ENCODE peak calls at places on chromosomes 5 and 9, in seven cellular contexts. One of them, this sample, is unnamed. For H3K4me1 and H3K27me3, the result is how much of the 10 kb centered on the place peaks cover.

GRCh38 chr5:72325566-72326297 is 5.6 kb downstream of the PTCD2 start:
- DNase-seq in left lung: no peak
- DNase-seq in H9: no peak
- DNase-seq in HepG2: no peak
- DNase-seq in cardiac muscle cell: no peak
- DNase-seq in Peyer's patch: no peak
- DNase-seq in spleen: no peak
- DNase-seq in this sample: no peak

GRCh38 chr9:34675048-34675714 is 12.7 kb upstream of the CCL27 start:
- DNase-seq in left lung: peak
- DNase-seq in H9: peak
- DNase-seq in HepG2: peak
- DNase-seq in cardiac muscle cell: peak
- DNase-seq in Peyer's patch: peak
- DNase-seq in spleen: peak
- DNase-seq in this sample: no peak

GRCh38 chr5:132464155-132464939 is 26.2 kb downstream of the IRF1 start:
- DNase-seq in left lung: peak
- DNase-seq in H9: no peak
- DNase-seq in HepG2: no peak
- DNase-seq in cardiac muscle cell: no peak
- DNase-seq in Peyer's patch: peak
- DNase-seq in spleen: peak
- DNase-seq in this sample: peak

GRCh38 chr9:120214331-120214730 is 365.6 kb downstream of the CDK5RAP2 start:
- DNase-seq in left lung: no peak
- DNase-seq in H9: no peak
- DNase-seq in HepG2: no peak
- DNase-seq in cardiac muscle cell: no peak
- DNase-seq in Peyer's patch: no peak
- DNase-seq in spleen: no peak
- DNase-seq in this sample: no peak

GRCh38 chr9:87212563-87213154 is 265.4 kb upstream of the GAS1 start:
- DNase-seq in left lung: no peak
- DNase-seq in H9: peak
- DNase-seq in HepG2: no peak
- DNase-seq in cardiac muscle cell: no peak
- DNase-seq in Peyer's patch: no peak
- DNase-seq in spleen: no peak
- DNase-seq in this sample: no peak

GRCh38 chr9:4970970-4971641 is 14.0 kb upstream of the JAK2 start:
- DNase-seq in left lung: no peak
- DNase-seq in H9: no peak
- DNase-seq in HepG2: no peak
- DNase-seq in cardiac muscle cell: no peak
- DNase-seq in Peyer's patch: peak
- DNase-seq in spleen: no peak
- DNase-seq in this sample: peak

GRCh38 chr9:68416891-68417570 is 60.6 kb downstream of the PGM5 start:
- DNase-seq in left lung: no peak
- DNase-seq in H9: peak
- DNase-seq in HepG2: no peak
- DNase-seq in cardiac muscle cell: peak
- DNase-seq in Peyer's patch: no peak
- DNase-seq in spleen: no peak
- DNase-seq in this sample: no peak

GRCh38 chr9:77092536-77092935 is 73.1 kb downstream of the FOXB2 start:
- DNase-seq in left lung: no peak
- DNase-seq in H9: no peak
- DNase-seq in HepG2: no peak
- DNase-seq in cardiac muscle cell: no peak
- DNase-seq in Peyer's patch: no peak
- DNase-seq in spleen: no peak
- DNase-seq in this sample: no peak

GRCh38 chr9:92763721-92764380 is 782 bp downstream of the BICD2 start:
- DNase-seq in left lung: peak
- DNase-seq in H9: peak
- DNase-seq in HepG2: no peak
- DNase-seq in cardiac muscle cell: peak
- DNase-seq in Peyer's patch: peak
- DNase-seq in spleen: peak
- DNase-seq in this sample: peak

GRCh38 chr9:92896037-92896436 is 18.2 kb upstream of the ZNF484 start:
- DNase-seq in left lung: no peak
- DNase-seq in H9: no peak
- DNase-seq in HepG2: no peak
- DNase-seq in cardiac muscle cell: no peak
- DNase-seq in Peyer's patch: no peak
- DNase-seq in spleen: peak
- DNase-seq in this sample: no peak

GRCh38 chr5:88734983-88735382 is 148.0 kb downstream of the MEF2C start:
- DNase-seq in left lung: no peak
- DNase-seq in H9: no peak
- DNase-seq in HepG2: no peak
- DNase-seq in cardiac muscle cell: no peak
- DNase-seq in Peyer's patch: no peak
- DNase-seq in spleen: no peak
- DNase-seq in this sample: no peak

GRCh38 chr5:88732862-88733261 is 150.1 kb downstream of the MEF2C start:
- DNase-seq in left lung: no peak
- DNase-seq in H9: no peak
- DNase-seq in HepG2: no peak
- DNase-seq in cardiac muscle cell: no peak
- DNase-seq in Peyer's patch: no peak
- DNase-seq in spleen: no peak
- DNase-seq in this sample: no peak

GRCh38 chr5:88729476-88730182 is 153.4 kb downstream of the MEF2C start:
- DNase-seq in left lung: peak
- DNase-seq in H9: peak
- DNase-seq in HepG2: peak
- DNase-seq in cardiac muscle cell: peak
- DNase-seq in Peyer's patch: peak
- DNase-seq in spleen: no peak
- DNase-seq in this sample: peak

GRCh38 chr5:88734191-88734640 is 148.8 kb downstream of the MEF2C start:
- DNase-seq in left lung: peak
- DNase-seq in H9: no peak
- DNase-seq in HepG2: no peak
- DNase-seq in cardiac muscle cell: no peak
- DNase-seq in Peyer's patch: peak
- DNase-seq in spleen: no peak
- DNase-seq in this sample: no peak

GRCh38 chr5:88732181-88732633 is 150.8 kb downstream of the MEF2C start:
- DNase-seq in left lung: peak
- DNase-seq in H9: no peak
- DNase-seq in HepG2: no peak
- DNase-seq in cardiac muscle cell: no peak
- DNase-seq in Peyer's patch: peak
- DNase-seq in spleen: no peak
- DNase-seq in this sample: no peak
- H3K4me1 ChIP-seq in left lung: under half
- H3K4me1 ChIP-seq in H9: under half
- H3K4me1 ChIP-seq in HepG2: under half
- H3K4me1 ChIP-seq in cardiac muscle cell: under half
- H3K4me1 ChIP-seq in Peyer's patch: under half
- H3K4me1 ChIP-seq in spleen: under half
- H3K4me1 ChIP-seq in this sample: under half

GRCh38 chr9:69476016-69476415 is 151.0 kb downstream of the ENTREP1 start:
- DNase-seq in left lung: no peak
- DNase-seq in H9: no peak
- DNase-seq in HepG2: no peak
- DNase-seq in cardiac muscle cell: peak
- DNase-seq in Peyer's patch: no peak
- DNase-seq in spleen: no peak
- DNase-seq in this sample: no peak
- H3K27me3 ChIP-seq in left lung: under half
- H3K27me3 ChIP-seq in H9: under half
- H3K27me3 ChIP-seq in HepG2: under half
- H3K27me3 ChIP-seq in cardiac muscle cell: under half
- H3K27me3 ChIP-seq in Peyer's patch: under half
- H3K27me3 ChIP-seq in spleen: under half
- H3K27me3 ChIP-seq in this sample: under half

DNA sequence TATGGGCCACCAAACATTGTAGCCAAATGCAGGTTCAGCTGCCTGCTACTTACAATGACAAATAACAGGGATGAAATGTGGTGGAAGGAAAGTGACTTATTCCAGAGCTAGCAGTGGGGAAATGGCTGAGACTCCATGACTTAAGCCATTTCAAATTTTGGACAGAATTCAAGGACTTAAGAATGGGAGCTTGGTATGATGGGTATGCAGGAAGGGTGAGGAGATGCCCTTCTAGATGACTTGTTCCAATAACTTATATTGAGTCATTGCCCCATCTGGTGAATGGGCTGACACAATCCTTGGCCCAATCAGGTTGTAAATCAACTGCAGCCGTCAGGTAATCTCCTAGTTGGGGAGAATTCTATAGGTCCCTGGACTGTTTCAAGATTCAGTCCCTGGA is 230.7 kb upstream of the SGCD start:
- DNase-seq in left lung: no peak
- DNase-seq in H9: no peak
- DNase-seq in HepG2: no peak
- DNase-seq in cardiac muscle cell: no peak
- DNase-seq in Peyer's patch: no peak
- DNase-seq in spleen: no peak
- DNase-seq in this sample: no peak
- H3K27ac ChIP-seq in left lung: no peak
- H3K27ac ChIP-seq in H9: no peak
- H3K27ac ChIP-seq in HepG2: no peak
- H3K27ac ChIP-seq in cardiac muscle cell: no peak
- H3K27ac ChIP-seq in Peyer's patch: no peak
- H3K27ac ChIP-seq in spleen: no peak
- H3K27ac ChIP-seq in this sample: no peak

GRCh38 chr5:33785571-33785970 is 106.2 kb downstream of the ADAMTS12 start:
- DNase-seq in left lung: no peak
- DNase-seq in H9: no peak
- DNase-seq in HepG2: no peak
- DNase-seq in cardiac muscle cell: no peak
- DNase-seq in Peyer's patch: no peak
- DNase-seq in spleen: no peak
- DNase-seq in this sample: no peak
- H3K4me1 ChIP-seq in left lung: under half
- H3K4me1 ChIP-seq in H9: under half
- H3K4me1 ChIP-seq in HepG2: under half
- H3K4me1 ChIP-seq in cardiac muscle cell: under half
- H3K4me1 ChIP-seq in Peyer's patch: under half
- H3K4me1 ChIP-seq in spleen: under half
- H3K4me1 ChIP-seq in this sample: under half

GRCh38 chr9:135381911-135382310 is 97.7 kb upstream of the PPP1R26 start:
- DNase-seq in left lung: no peak
- DNase-seq in H9: no peak
- DNase-seq in HepG2: no peak
- DNase-seq in cardiac muscle cell: no peak
- DNase-seq in Peyer's patch: no peak
- DNase-seq in spleen: no peak
- DNase-seq in this sample: no peak
- H3K27me3 ChIP-seq in left lung: under half
- H3K27me3 ChIP-seq in H9: under half
- H3K27me3 ChIP-seq in HepG2: under half
- H3K27me3 ChIP-seq in cardiac muscle cell: under half
- H3K27me3 ChIP-seq in Peyer's patch: under half
- H3K27me3 ChIP-seq in spleen: under half
- H3K27me3 ChIP-seq in this sample: under half

DNA sequence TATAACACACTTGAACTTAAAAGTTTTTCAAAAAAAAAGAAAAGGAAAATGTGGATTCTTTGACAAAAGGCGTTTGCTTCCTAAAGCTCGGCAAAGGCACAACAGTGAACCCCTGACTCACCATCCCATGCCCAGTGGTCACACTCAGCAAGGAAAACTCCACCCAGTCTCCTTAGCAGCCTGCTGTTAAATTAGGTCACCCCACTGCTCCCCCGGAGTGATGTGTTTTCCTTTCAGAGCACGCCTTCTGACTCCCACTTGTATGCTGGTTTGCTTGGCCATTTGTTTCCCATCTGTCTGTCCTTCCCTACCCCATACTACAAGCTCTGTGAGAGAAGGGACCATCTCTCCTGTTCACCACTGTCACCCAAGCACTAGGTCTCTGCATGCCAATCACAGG is 23.8 kb downstream of the RETREG1 start:
- DNase-seq in left lung: no peak
- DNase-seq in H9: no peak
- DNase-seq in HepG2: no peak
- DNase-seq in cardiac muscle cell: no peak
- DNase-seq in Peyer's patch: no peak
- DNase-seq in spleen: no peak
- DNase-seq in this sample: no peak
- H3K27ac ChIP-seq in left lung: no peak
- H3K27ac ChIP-seq in H9: no peak
- H3K27ac ChIP-seq in HepG2: no peak
- H3K27ac ChIP-seq in cardiac muscle cell: no peak
- H3K27ac ChIP-seq in Peyer's patch: no peak
- H3K27ac ChIP-seq in spleen: no peak
- H3K27ac ChIP-seq in this sample: no peak

GRCh38 chr5:79527431-79527830 is 13.5 kb upstream of the HOMER1 start:
- DNase-seq in left lung: no peak
- DNase-seq in H9: no peak
- DNase-seq in HepG2: no peak
- DNase-seq in cardiac muscle cell: no peak
- DNase-seq in Peyer's patch: no peak
- DNase-seq in spleen: no peak
- DNase-seq in this sample: no peak

GRCh38 chr5:79526493-79526892 is 12.6 kb upstream of the HOMER1 start:
- DNase-seq in left lung: no peak
- DNase-seq in H9: no peak
- DNase-seq in HepG2: no peak
- DNase-seq in cardiac muscle cell: no peak
- DNase-seq in Peyer's patch: no peak
- DNase-seq in spleen: no peak
- DNase-seq in this sample: no peak

GRCh38 chr5:79526928-79527327 is 13.0 kb upstream of the HOMER1 start:
- DNase-seq in left lung: no peak
- DNase-seq in H9: no peak
- DNase-seq in HepG2: no peak
- DNase-seq in cardiac muscle cell: no peak
- DNase-seq in Peyer's patch: no peak
- DNase-seq in spleen: no peak
- DNase-seq in this sample: no peak

GRCh38 chr5:79529110-79529509 is 15.2 kb upstream of the HOMER1 start:
- DNase-seq in left lung: no peak
- DNase-seq in H9: no peak
- DNase-seq in HepG2: no peak
- DNase-seq in cardiac muscle cell: no peak
- DNase-seq in Peyer's patch: no peak
- DNase-seq in spleen: no peak
- DNase-seq in this sample: no peak
- H3K4me1 ChIP-seq in left lung: under half
- H3K4me1 ChIP-seq in H9: under half
- H3K4me1 ChIP-seq in HepG2: under half
- H3K4me1 ChIP-seq in cardiac muscle cell: under half
- H3K4me1 ChIP-seq in Peyer's patch: under half
- H3K4me1 ChIP-seq in spleen: under half
- H3K4me1 ChIP-seq in this sample: under half

GRCh38 chr5:144487761-144488160 is 317.1 kb downstream of the KCTD16 start:
- DNase-seq in left lung: no peak
- DNase-seq in H9: peak
- DNase-seq in HepG2: no peak
- DNase-seq in cardiac muscle cell: no peak
- DNase-seq in Peyer's patch: no peak
- DNase-seq in spleen: no peak
- DNase-seq in this sample: no peak
- H3K27me3 ChIP-seq in left lung: under half
- H3K27me3 ChIP-seq in H9: under half
- H3K27me3 ChIP-seq in HepG2: under half
- H3K27me3 ChIP-seq in cardiac muscle cell: under half
- H3K27me3 ChIP-seq in Peyer's patch: under half
- H3K27me3 ChIP-seq in spleen: under half
- H3K27me3 ChIP-seq in this sample: under half